ENCODE peak calls at places on chromosomes 12 and 14, in four cellular contexts. One of them, this sample, is unnamed.

GRCh38 chr12:80632835-80633234 is 74.6 kb upstream of the MYF6 start:
- DNase-seq in GM23248: peak
- DNase-seq in mammary epithelial cell: peak
- DNase-seq in K562: no peak
- DNase-seq in this sample: no peak

GRCh38 chr12:40499856-40500255 is 192.4 kb upstream of the CNTN1 start:
- DNase-seq in GM23248: no peak
- DNase-seq in K562: no peak
- DNase-seq in mammary epithelial cell: no peak
- DNase-seq in this sample: no peak

GRCh38 chr14:96086032-96086431 is 46.9 kb downstream of the C14orf132 start:
- DNase-seq in GM23248: peak
- DNase-seq in K562: no peak
- DNase-seq in mammary epithelial cell: peak
- DNase-seq in this sample: no peak

GRCh38 chr12:12560587-12561304 is 1.9 kb downstream of the DUSP16 start:
- DNase-seq in mammary epithelial cell: peak
- DNase-seq in GM23248: peak
- DNase-seq in K562: peak
- DNase-seq in this sample: peak

GRCh38 chr12:104669057-104669770 is 212.5 kb downstream of the CHST11 start:
- DNase-seq in GM23248: no peak
- DNase-seq in K562: peak
- DNase-seq in mammary epithelial cell: peak
- DNase-seq in this sample: peak

GRCh38 chr12:49019435-49020317 is 1.1 kb upstream of the PRKAG1 start:
- DNase-seq in K562: peak
- DNase-seq in GM23248: peak
- DNase-seq in mammary epithelial cell: no peak
- DNase-seq in this sample: peak

GRCh38 chr14:68135566-68135965 is 316.0 kb downstream of the RAD51B start:
- DNase-seq in K562: no peak
- DNase-seq in GM23248: peak
- DNase-seq in mammary epithelial cell: no peak
- DNase-seq in this sample: no peak

GRCh38 chr12:139585-139984 is 73.0 kb downstream of the IQSEC3 start:
- DNase-seq in K562: no peak
- DNase-seq in GM23248: peak
- DNase-seq in mammary epithelial cell: no peak
- DNase-seq in this sample: no peak

GRCh38 chr12:131944601-131945251 is 5.0 kb upstream of the EP400 start:
- DNase-seq in K562: no peak
- DNase-seq in GM23248: no peak
- DNase-seq in mammary epithelial cell: no peak
- DNase-seq in this sample: peak

GRCh38 chr12:64531665-64532334 is 78.5 kb upstream of the RASSF3 start:
- DNase-seq in K562: no peak
- DNase-seq in mammary epithelial cell: no peak
- DNase-seq in GM23248: no peak
- DNase-seq in this sample: no peak

GRCh38 chr12:91603060-91603459 is 420.4 kb upstream of the DCN start:
- DNase-seq in K562: no peak
- DNase-seq in GM23248: peak
- DNase-seq in mammary epithelial cell: peak
- DNase-seq in this sample: no peak

GRCh38 chr14:22646570-22647254 is 2.6 kb upstream of the OR6J1 start:
- DNase-seq in GM23248: peak
- DNase-seq in mammary epithelial cell: peak
- DNase-seq in K562: no peak
- DNase-seq in this sample: no peak

GRCh38 chr14:23017091-23017490 is 7.1 kb upstream of the C14orf93 start:
- DNase-seq in GM23248: no peak
- DNase-seq in K562: no peak
- DNase-seq in mammary epithelial cell: no peak
- DNase-seq in this sample: no peak

GRCh38 chr14:59356783-59357182 is 108.4 kb downstream of the GPR135 start:
- DNase-seq in K562: no peak
- DNase-seq in GM23248: no peak
- DNase-seq in mammary epithelial cell: no peak
- DNase-seq in this sample: no peak

GRCh38 chr12:90953956-90954421 is 987 bp downstream of the CCER1 start:
- DNase-seq in mammary epithelial cell: no peak
- DNase-seq in K562: peak
- DNase-seq in GM23248: no peak
- DNase-seq in this sample: no peak

GRCh38 chr14:50943261-50943942 is 881 bp downstream of the PYGL start:
- DNase-seq in mammary epithelial cell: no peak
- DNase-seq in K562: peak
- DNase-seq in GM23248: peak
- DNase-seq in this sample: no peak

GRCh38 chr12:28543021-28543890 is 353.0 kb downstream of the CCDC91 start:
- DNase-seq in mammary epithelial cell: no peak
- DNase-seq in GM23248: no peak
- DNase-seq in K562: peak
- DNase-seq in this sample: no peak

GRCh38 chr14:58299665-58300202 is 1.4 kb downstream of the ARID4A start:
- DNase-seq in mammary epithelial cell: peak
- DNase-seq in K562: peak
- DNase-seq in GM23248: peak
- DNase-seq in this sample: peak

GRCh38 chr12:18432211-18432610 is 170.9 kb downstream of the PIK3C2G start:
- DNase-seq in GM23248: no peak
- DNase-seq in mammary epithelial cell: no peak
- DNase-seq in K562: no peak
- DNase-seq in this sample: no peak

GRCh38 chr12:114480309-114481199 is 74.6 kb upstream of the TBX5 start:
- DNase-seq in mammary epithelial cell: peak
- DNase-seq in K562: no peak
- DNase-seq in GM23248: peak
- DNase-seq in this sample: no peak

GRCh38 chr12:72074065-72074464 is 135.4 kb downstream of the TPH2 start:
- DNase-seq in K562: no peak
- DNase-seq in GM23248: no peak
- DNase-seq in mammary epithelial cell: no peak
- DNase-seq in this sample: no peak

GRCh38 chr12:86143162-86143561 is 113.0 kb downstream of the MGAT4C start:
- DNase-seq in GM23248: no peak
- DNase-seq in K562: no peak
- DNase-seq in mammary epithelial cell: no peak
- DNase-seq in this sample: no peak

GRCh38 chr12:119225454-119225853 is 46.7 kb downstream of the HSPB8 start:
- DNase-seq in K562: no peak
- DNase-seq in GM23248: no peak
- DNase-seq in mammary epithelial cell: no peak
- DNase-seq in this sample: no peak

GRCh38 chr14:74475678-74476077 is 17.4 kb downstream of the NPC2 start:
- DNase-seq in GM23248: peak
- DNase-seq in K562: no peak
- DNase-seq in mammary epithelial cell: peak
- DNase-seq in this sample: no peak

GRCh38 chr14:86404425-86404824 is 874.5 kb downstream of the FLRT2 start:
- DNase-seq in mammary epithelial cell: no peak
- DNase-seq in GM23248: no peak
- DNase-seq in K562: no peak
- DNase-seq in this sample: no peak

GRCh38 chr14:75343914-75344313 is 65.3 kb downstream of the FOS start:
- DNase-seq in K562: no peak
- DNase-seq in GM23248: peak
- DNase-seq in mammary epithelial cell: no peak
- DNase-seq in this sample: no peak

GRCh38 chr12:113873741-113874140 is 92.4 kb downstream of the RBM19 start:
- DNase-seq in GM23248: no peak
- DNase-seq in mammary epithelial cell: no peak
- DNase-seq in K562: no peak
- DNase-seq in this sample: no peak

GRCh38 chr12:3225796-3226180 is 148.6 kb downstream of the TSPAN9 start:
- DNase-seq in K562: no peak
- DNase-seq in mammary epithelial cell: no peak
- DNase-seq in GM23248: no peak
- DNase-seq in this sample: peak

GRCh38 chr12:84131076-84131475 is 781.5 kb downstream of the SLC6A15 start:
- DNase-seq in K562: no peak
- DNase-seq in GM23248: peak
- DNase-seq in mammary epithelial cell: no peak
- DNase-seq in this sample: no peak

GRCh38 chr14:65354715-65355114 is 57.8 kb upstream of the FUT8 start:
- DNase-seq in K562: no peak
- DNase-seq in GM23248: no peak
- DNase-seq in mammary epithelial cell: peak
- DNase-seq in this sample: no peak

GRCh38 chr12:92389466-92389865 is 243.8 kb upstream of the BTG1 start:
- DNase-seq in mammary epithelial cell: no peak
- DNase-seq in GM23248: no peak
- DNase-seq in K562: peak
- DNase-seq in this sample: no peak

GRCh38 chr12:27969901-27970390 is 2.6 kb downstream of the PTHLH start:
- DNase-seq in GM23248: peak
- DNase-seq in mammary epithelial cell: peak
- DNase-seq in K562: peak
- DNase-seq in this sample: no peak

GRCh38 chr12:126582231-126582630 is 1517.0 kb downstream of the AACS start:
- DNase-seq in K562: no peak
- DNase-seq in mammary epithelial cell: no peak
- DNase-seq in GM23248: no peak
- DNase-seq in this sample: no peak

GRCh38 chr12:94941440-94941862 is 62.0 kb downstream of the NDUFA12 start:
- DNase-seq in K562: no peak
- DNase-seq in GM23248: peak
- DNase-seq in mammary epithelial cell: peak
- DNase-seq in this sample: no peak

GRCh38 chr12:64781374-64782029 is 22.3 kb upstream of the GNS start:
- DNase-seq in mammary epithelial cell: no peak
- DNase-seq in K562: no peak
- DNase-seq in GM23248: no peak
- DNase-seq in this sample: no peak

GRCh38 chr12:24562761-24563392 is 386.0 kb downstream of the BCAT1 start:
- DNase-seq in mammary epithelial cell: peak
- DNase-seq in GM23248: peak
- DNase-seq in K562: no peak
- DNase-seq in this sample: no peak
- TF ChIP-seq EZH2 in mammary epithelial cell: peak
- TF ChIP-seq EZH2 in GM23248: no peak
- TF ChIP-seq EZH2 in K562: no peak
- TF ChIP-seq EZH2 in this sample: no peak

GRCh38 chr14:100726467-100726811 is 253 bp upstream of the DLK1 start:
- DNase-seq in mammary epithelial cell: no peak
- DNase-seq in K562: no peak
- DNase-seq in GM23248: no peak
- DNase-seq in this sample: no peak

GRCh38 chr14:100725587-100726387 is 905 bp upstream of the DLK1 start:
- DNase-seq in mammary epithelial cell: no peak
- DNase-seq in GM23248: no peak
- DNase-seq in K562: no peak
- DNase-seq in this sample: no peak

GRCh38 chr14:100728962-100729361 is 2.3 kb downstream of the DLK1 start:
- DNase-seq in mammary epithelial cell: no peak
- DNase-seq in K562: no peak
- DNase-seq in GM23248: no peak
- DNase-seq in this sample: no peak

GRCh38 chr14:100727565-100728240 is 1.0 kb downstream of the DLK1 start:
- DNase-seq in GM23248: no peak
- DNase-seq in K562: no peak
- DNase-seq in mammary epithelial cell: no peak
- DNase-seq in this sample: no peak

DNA sequence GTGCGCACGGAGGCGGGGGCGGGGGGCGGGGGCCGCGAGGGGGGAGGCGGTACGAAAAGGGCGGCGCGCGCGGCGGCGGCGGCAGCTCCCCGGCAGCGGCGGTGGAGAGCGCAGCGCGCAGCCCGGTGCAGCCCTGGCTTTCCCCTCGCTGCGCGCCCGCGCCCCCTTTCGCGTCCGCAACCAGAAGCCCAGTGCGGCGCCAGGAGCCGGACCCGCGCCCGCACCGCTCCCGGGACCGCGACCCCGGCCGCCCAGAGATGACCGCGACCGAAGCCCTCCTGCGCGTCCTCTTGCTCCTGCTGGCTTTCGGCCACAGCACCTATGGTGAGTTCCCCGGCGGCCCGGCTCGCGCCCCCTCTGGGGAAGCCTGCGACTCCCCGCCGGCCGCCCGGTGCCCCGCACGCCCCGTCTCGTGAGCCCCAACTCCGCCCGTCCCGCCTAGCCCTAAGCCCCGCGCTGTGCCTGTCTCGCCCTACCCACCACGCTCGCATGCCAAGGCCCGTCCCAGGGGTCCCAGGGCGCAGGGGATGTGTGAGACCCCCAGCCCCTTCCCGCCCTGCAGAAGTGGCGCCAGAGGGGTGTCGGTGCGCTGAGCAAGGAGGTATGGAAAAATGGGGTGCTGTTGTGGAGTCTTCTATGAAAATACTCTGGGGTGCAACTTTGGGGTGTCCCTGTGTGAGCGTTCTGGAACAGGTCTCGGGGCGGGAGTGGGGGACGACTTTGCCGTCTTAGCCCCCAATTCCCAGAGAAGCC is at the start of gene DLK1:
- DNase-seq in mammary epithelial cell: no peak
- DNase-seq in K562: no peak
- DNase-seq in GM23248: no peak
- DNase-seq in this sample: no peak
- TF ChIP-seq EZH2 in mammary epithelial cell: no peak
- TF ChIP-seq EZH2 in K562: no peak
- TF ChIP-seq EZH2 in GM23248: peak
- TF ChIP-seq EZH2 in this sample: no peak

DNA sequence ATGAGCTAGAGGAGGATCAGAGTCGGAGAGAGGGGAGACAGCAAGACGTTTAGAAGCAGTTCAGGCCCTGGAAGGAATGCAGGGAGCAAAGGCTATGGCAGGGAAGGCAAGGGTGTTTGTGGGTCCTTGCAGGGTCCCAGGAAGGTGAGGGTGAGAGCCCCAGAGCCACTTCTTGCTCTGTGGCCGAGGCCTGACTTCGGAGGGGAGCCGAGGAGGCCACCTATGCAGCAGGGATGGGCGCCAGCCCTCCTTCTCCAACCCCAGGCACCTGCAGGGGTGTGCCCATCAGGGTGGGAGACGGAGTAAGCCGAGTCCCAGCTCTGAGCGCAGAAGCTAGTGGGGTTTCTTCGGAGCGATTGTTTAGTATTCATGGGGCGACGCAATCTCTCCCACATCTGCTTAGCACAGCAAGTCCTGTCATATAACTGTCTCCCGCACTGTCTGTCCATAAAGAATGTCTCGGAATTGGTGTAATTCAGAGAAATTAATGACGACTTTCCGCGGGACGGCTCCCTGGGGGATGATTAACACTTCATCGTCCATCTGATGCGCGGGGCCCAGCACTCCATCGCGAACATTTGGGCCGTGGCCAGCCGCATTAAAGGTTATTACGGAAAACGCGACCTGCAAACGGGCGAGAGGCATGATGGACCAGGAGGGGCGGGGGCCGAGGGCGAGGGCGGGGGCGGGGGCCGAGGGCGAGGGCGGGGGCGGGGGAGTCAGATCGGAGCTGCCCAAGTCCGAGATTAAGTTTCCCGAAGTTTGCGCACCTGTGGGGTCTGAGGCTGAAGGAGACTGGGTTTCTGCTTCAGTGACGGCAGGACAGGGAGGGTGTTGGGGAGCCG is 12.3 kb upstream of the CALCOCO1 start:
- DNase-seq in K562: no peak
- DNase-seq in mammary epithelial cell: no peak
- DNase-seq in GM23248: peak
- DNase-seq in this sample: no peak
- TF ChIP-seq EZH2 in K562: no peak
- TF ChIP-seq EZH2 in mammary epithelial cell: no peak
- TF ChIP-seq EZH2 in GM23248: peak
- TF ChIP-seq EZH2 in this sample: no peak

GRCh38 chr12:30345735-30346445 is 349.8 kb downstream of the IPO8 start:
- DNase-seq in K562: no peak
- DNase-seq in GM23248: peak
- DNase-seq in mammary epithelial cell: no peak
- DNase-seq in this sample: no peak
- TF ChIP-seq EZH2 in K562: no peak
- TF ChIP-seq EZH2 in GM23248: no peak
- TF ChIP-seq EZH2 in mammary epithelial cell: no peak
- TF ChIP-seq EZH2 in this sample: no peak

This sample was measured in DND-41.